ENCODE peak calls at places on chromosomes 4 and X, in eight cellular contexts. One of them, this sample, is unnamed.

GRCh38 chrX:41922125-41922521 is 1.2 kb downstream of the CASK start:
- DNase-seq in adrenal gland: no peak
- DNase-seq in HFF-Myc: no peak
- DNase-seq in fibroblast of lung: peak; percentile 39
- DNase-seq in uterus: no peak
- DNase-seq in AG10803: peak; percentile 17
- DNase-seq in fibroblast of pulmonary artery: peak; percentile 31
- DNase-seq in right lobe of liver: no peak
- DNase-seq in this sample: no peak

GRCh38 chr4:3646280-3646679 is 114.1 kb upstream of the LRPAP1 start:
- DNase-seq in HFF-Myc: no peak
- DNase-seq in AG10803: no peak
- DNase-seq in adrenal gland: no peak
- DNase-seq in right lobe of liver: no peak
- DNase-seq in fibroblast of lung: no peak
- DNase-seq in fibroblast of pulmonary artery: no peak
- DNase-seq in uterus: no peak
- DNase-seq in this sample: no peak

GRCh38 chr4:76755756-76756155 is 142.2 kb downstream of the SOWAHB start:
- DNase-seq in adrenal gland: no peak
- DNase-seq in uterus: no peak
- DNase-seq in AG10803: peak; percentile 61
- DNase-seq in right lobe of liver: no peak
- DNase-seq in fibroblast of pulmonary artery: no peak
- DNase-seq in fibroblast of lung: peak; percentile 57
- DNase-seq in HFF-Myc: no peak
- DNase-seq in this sample: no peak

GRCh38 chr4:156293657-156294297 is 340.1 kb upstream of the CTSO start:
- DNase-seq in AG10803: peak; percentile 59
- DNase-seq in adrenal gland: no peak
- DNase-seq in uterus: no peak
- DNase-seq in HFF-Myc: peak; percentile 42
- DNase-seq in fibroblast of lung: peak; percentile 94
- DNase-seq in right lobe of liver: no peak
- DNase-seq in fibroblast of pulmonary artery: peak; percentile 93
- DNase-seq in this sample: peak; percentile 7

GRCh38 chrX:97637289-97637688 is 753.6 kb downstream of the RPA4 start:
- DNase-seq in AG10803: peak; percentile 0
- DNase-seq in fibroblast of lung: no peak
- DNase-seq in fibroblast of pulmonary artery: no peak
- DNase-seq in HFF-Myc: no peak
- DNase-seq in uterus: no peak
- DNase-seq in adrenal gland: no peak
- DNase-seq in right lobe of liver: no peak
- DNase-seq in this sample: no peak

GRCh38 chrX:139898334-139898733 is 34.5 kb downstream of the ATP11C start:
- DNase-seq in HFF-Myc: no peak
- DNase-seq in adrenal gland: no peak
- DNase-seq in right lobe of liver: no peak
- DNase-seq in fibroblast of pulmonary artery: no peak
- DNase-seq in AG10803: no peak
- DNase-seq in fibroblast of lung: no peak
- DNase-seq in uterus: no peak
- DNase-seq in this sample: no peak

GRCh38 chr4:152967942-152968341 is 31.8 kb downstream of the FHDC1 start:
- DNase-seq in adrenal gland: no peak
- DNase-seq in uterus: no peak
- DNase-seq in AG10803: no peak
- DNase-seq in fibroblast of pulmonary artery: no peak
- DNase-seq in fibroblast of lung: no peak
- DNase-seq in HFF-Myc: no peak
- DNase-seq in right lobe of liver: no peak
- DNase-seq in this sample: no peak

GRCh38 chr4:75821966-75822365 is 80.3 kb downstream of the PPEF2 start:
- DNase-seq in HFF-Myc: no peak
- DNase-seq in right lobe of liver: no peak
- DNase-seq in AG10803: peak; percentile 58
- DNase-seq in fibroblast of lung: peak; percentile 69
- DNase-seq in fibroblast of pulmonary artery: peak; percentile 19
- DNase-seq in adrenal gland: no peak
- DNase-seq in uterus: no peak
- DNase-seq in this sample: no peak

GRCh38 chr4:11416767-11417113 is 12.0 kb downstream of the HS3ST1 start:
- DNase-seq in fibroblast of pulmonary artery: peak; percentile 93
- DNase-seq in uterus: no peak
- DNase-seq in fibroblast of lung: no peak
- DNase-seq in adrenal gland: no peak
- DNase-seq in AG10803: no peak
- DNase-seq in HFF-Myc: no peak
- DNase-seq in right lobe of liver: no peak
- DNase-seq in this sample: no peak

GRCh38 chr4:145839151-145839550 is 99.5 kb downstream of the ZNF827 start:
- DNase-seq in HFF-Myc: no peak
- DNase-seq in uterus: no peak
- DNase-seq in adrenal gland: no peak
- DNase-seq in right lobe of liver: no peak
- DNase-seq in fibroblast of pulmonary artery: no peak
- DNase-seq in fibroblast of lung: peak; percentile 83
- DNase-seq in AG10803: no peak
- DNase-seq in this sample: no peak

GRCh38 chr4:71473541-71474240 is 134.9 kb downstream of the SLC4A4 start:
- DNase-seq in fibroblast of lung: peak; percentile 14
- DNase-seq in fibroblast of pulmonary artery: no peak
- DNase-seq in HFF-Myc: no peak
- DNase-seq in uterus: no peak
- DNase-seq in right lobe of liver: no peak
- DNase-seq in adrenal gland: no peak
- DNase-seq in AG10803: peak; percentile 43
- DNase-seq in this sample: no peak

GRCh38 chrX:40176256-40176978 is 78.7 kb upstream of the BCOR start:
- DNase-seq in uterus: peak; percentile 47
- DNase-seq in AG10803: no peak
- DNase-seq in HFF-Myc: no peak
- DNase-seq in fibroblast of pulmonary artery: peak; percentile 28
- DNase-seq in fibroblast of lung: peak; percentile 32
- DNase-seq in right lobe of liver: peak; percentile 74
- DNase-seq in adrenal gland: peak; percentile 74
- DNase-seq in this sample: no peak

GRCh38 chrX:155612312-155613224 is at the start of gene TMLHE:
- DNase-seq in HFF-Myc: no peak
- DNase-seq in uterus: peak; percentile 41
- DNase-seq in fibroblast of pulmonary artery: peak; percentile 59
- DNase-seq in AG10803: peak; percentile 57
- DNase-seq in adrenal gland: peak; percentile 68
- DNase-seq in right lobe of liver: peak; percentile 80
- DNase-seq in fibroblast of lung: peak; percentile 57
- DNase-seq in this sample: peak; percentile 13

GRCh38 chr4:86942185-86942666 is 7.4 kb downstream of the AFF1 start:
- DNase-seq in right lobe of liver: no peak
- DNase-seq in HFF-Myc: no peak
- DNase-seq in adrenal gland: no peak
- DNase-seq in fibroblast of lung: peak; percentile 73
- DNase-seq in uterus: no peak
- DNase-seq in fibroblast of pulmonary artery: peak; percentile 62
- DNase-seq in AG10803: no peak
- DNase-seq in this sample: no peak

GRCh38 chr4:161629694-161630441 is 533.9 kb downstream of the FSTL5 start:
- DNase-seq in fibroblast of pulmonary artery: no peak
- DNase-seq in right lobe of liver: no peak
- DNase-seq in uterus: no peak
- DNase-seq in AG10803: no peak
- DNase-seq in adrenal gland: no peak
- DNase-seq in fibroblast of lung: peak; percentile 18
- DNase-seq in HFF-Myc: peak; percentile 27
- DNase-seq in this sample: peak; percentile 16

DNA sequence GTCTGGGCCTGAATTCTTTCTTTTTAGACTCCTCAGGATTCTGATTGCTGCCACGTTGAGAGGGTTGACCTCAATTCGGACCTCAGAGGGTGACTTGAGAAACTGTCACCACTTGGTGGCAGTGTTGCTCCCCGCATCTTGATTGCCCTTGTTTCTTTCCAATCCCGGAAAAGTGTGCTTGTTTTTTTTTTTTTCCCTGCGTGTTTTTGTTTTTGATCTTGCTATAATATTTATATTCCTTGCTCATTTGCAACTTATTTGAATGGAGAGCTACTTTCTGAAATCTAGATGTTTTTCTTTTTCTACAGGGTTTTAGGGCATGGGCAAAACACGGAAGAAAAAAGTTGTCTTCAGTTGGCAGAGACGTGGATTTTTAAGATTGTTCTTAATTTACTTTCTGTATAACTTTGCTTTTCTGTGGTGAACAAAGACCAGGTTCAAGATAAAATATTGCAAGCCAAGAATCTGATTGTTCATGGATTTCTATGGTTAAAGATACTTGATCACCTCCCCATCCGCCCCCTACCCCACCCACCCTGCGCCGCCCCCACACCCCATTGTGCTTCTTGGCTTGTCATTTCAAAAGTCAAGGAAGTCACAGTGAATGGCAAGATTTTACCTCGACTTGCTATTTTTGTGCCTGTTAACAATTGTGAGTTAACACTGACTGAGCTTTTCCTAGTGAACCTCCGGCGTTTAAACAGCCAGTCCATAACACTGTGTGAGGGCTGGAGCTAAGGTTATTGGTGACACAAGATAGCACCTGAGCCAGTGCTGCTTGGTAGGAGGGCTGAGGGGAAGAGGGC is 102.1 kb downstream of the PTTG2 start:
- DNase-seq in uterus: peak; percentile 87
- DNase-seq in fibroblast of lung: peak; percentile 57
- DNase-seq in fibroblast of pulmonary artery: peak; percentile 91
- DNase-seq in HFF-Myc: peak; percentile 66
- DNase-seq in AG10803: peak; percentile 72
- DNase-seq in adrenal gland: peak; percentile 81
- DNase-seq in right lobe of liver: peak; percentile 62
- DNase-seq in this sample: no peak
- H3K4me3 ChIP-seq in uterus: peak overlapping the region; percentile 33
- H3K4me3 ChIP-seq in fibroblast of lung: peak overlapping the region; percentile 47
- H3K4me3 ChIP-seq in fibroblast of pulmonary artery: peak overlapping the region; percentile 15
- H3K4me3 ChIP-seq in HFF-Myc: no peak overlapping the region
- H3K4me3 ChIP-seq in AG10803: peak overlapping the region; percentile 55
- H3K4me3 ChIP-seq in adrenal gland: no peak overlapping the region
- H3K4me3 ChIP-seq in right lobe of liver: peak overlapping the region; percentile 48
- H3K4me3 ChIP-seq in this sample: no peak overlapping the region

GRCh38 chr4:107736924-107737448 is 17.0 kb upstream of the PAPSS1 start:
- DNase-seq in HFF-Myc: no peak
- DNase-seq in adrenal gland: no peak
- DNase-seq in uterus: no peak
- DNase-seq in fibroblast of lung: peak; percentile 47
- DNase-seq in fibroblast of pulmonary artery: peak; percentile 75
- DNase-seq in right lobe of liver: no peak
- DNase-seq in AG10803: peak; percentile 62
- DNase-seq in this sample: no peak

GRCh38 chr4:107734120-107734519 is 14.1 kb upstream of the PAPSS1 start:
- DNase-seq in AG10803: no peak
- DNase-seq in fibroblast of lung: no peak
- DNase-seq in HFF-Myc: no peak
- DNase-seq in uterus: no peak
- DNase-seq in fibroblast of pulmonary artery: no peak
- DNase-seq in adrenal gland: no peak
- DNase-seq in right lobe of liver: no peak
- DNase-seq in this sample: no peak

GRCh38 chr4:107736037-107736436 is 16.0 kb upstream of the PAPSS1 start:
- DNase-seq in AG10803: no peak
- DNase-seq in HFF-Myc: no peak
- DNase-seq in uterus: no peak
- DNase-seq in adrenal gland: no peak
- DNase-seq in fibroblast of lung: no peak
- DNase-seq in right lobe of liver: no peak
- DNase-seq in fibroblast of pulmonary artery: no peak
- DNase-seq in this sample: no peak

GRCh38 chr4:107740381-107740780 is 20.3 kb upstream of the PAPSS1 start:
- DNase-seq in adrenal gland: no peak
- DNase-seq in HFF-Myc: no peak
- DNase-seq in fibroblast of lung: peak; percentile 11
- DNase-seq in AG10803: peak; percentile 9
- DNase-seq in uterus: no peak
- DNase-seq in fibroblast of pulmonary artery: peak; percentile 57
- DNase-seq in right lobe of liver: no peak
- DNase-seq in this sample: no peak

GRCh38 chr4:107737470-107737869 is 17.4 kb upstream of the PAPSS1 start:
- DNase-seq in adrenal gland: no peak
- DNase-seq in AG10803: no peak
- DNase-seq in uterus: no peak
- DNase-seq in HFF-Myc: no peak
- DNase-seq in right lobe of liver: no peak
- DNase-seq in fibroblast of lung: no peak
- DNase-seq in fibroblast of pulmonary artery: no peak
- DNase-seq in this sample: no peak
- TF ChIP-seq CTCF in adrenal gland: no peak
- TF ChIP-seq CTCF in AG10803: no peak
- TF ChIP-seq CTCF in uterus: no peak
- TF ChIP-seq CTCF in HFF-Myc: no peak
- TF ChIP-seq CTCF in right lobe of liver: no peak
- TF ChIP-seq CTCF in fibroblast of lung: no peak
- TF ChIP-seq CTCF in fibroblast of pulmonary artery: no peak
- TF ChIP-seq CTCF in this sample: no peak

GRCh38 chr4:139018971-139019758 is 3.6 kb downstream of the NOCT start:
- DNase-seq in uterus: no peak
- DNase-seq in right lobe of liver: no peak
- DNase-seq in adrenal gland: no peak
- DNase-seq in HFF-Myc: peak; percentile 90
- DNase-seq in AG10803: peak; percentile 92
- DNase-seq in fibroblast of lung: peak; percentile 74
- DNase-seq in fibroblast of pulmonary artery: no peak
- DNase-seq in this sample: peak; percentile 39
- H3K4me3 ChIP-seq in uterus: no peak overlapping the region
- H3K4me3 ChIP-seq in right lobe of liver: no peak overlapping the region
- H3K4me3 ChIP-seq in adrenal gland: no peak overlapping the region
- H3K4me3 ChIP-seq in HFF-Myc: peak overlapping the region; percentile 89
- H3K4me3 ChIP-seq in AG10803: peak overlapping the region; percentile 21
- H3K4me3 ChIP-seq in fibroblast of lung: peak overlapping the region; percentile 39
- H3K4me3 ChIP-seq in fibroblast of pulmonary artery: no peak overlapping the region
- H3K4me3 ChIP-seq in this sample: no peak overlapping the region

GRCh38 chr4:18533262-18533775 is 511.8 kb upstream of the LCORL start:
- DNase-seq in uterus: no peak
- DNase-seq in HFF-Myc: no peak
- DNase-seq in fibroblast of lung: no peak
- DNase-seq in right lobe of liver: no peak
- DNase-seq in AG10803: no peak
- DNase-seq in fibroblast of pulmonary artery: no peak
- DNase-seq in adrenal gland: no peak
- DNase-seq in this sample: no peak

GRCh38 chr4:18538121-18538520 is 516.6 kb upstream of the LCORL start:
- DNase-seq in uterus: no peak
- DNase-seq in fibroblast of pulmonary artery: no peak
- DNase-seq in fibroblast of lung: no peak
- DNase-seq in AG10803: no peak
- DNase-seq in HFF-Myc: no peak
- DNase-seq in adrenal gland: no peak
- DNase-seq in right lobe of liver: no peak
- DNase-seq in this sample: no peak

GRCh38 chr4:18540349-18540748 is 518.8 kb upstream of the LCORL start:
- DNase-seq in right lobe of liver: no peak
- DNase-seq in adrenal gland: no peak
- DNase-seq in AG10803: no peak
- DNase-seq in fibroblast of lung: no peak
- DNase-seq in HFF-Myc: no peak
- DNase-seq in uterus: no peak
- DNase-seq in fibroblast of pulmonary artery: no peak
- DNase-seq in this sample: no peak

GRCh38 chr4:18535948-18536347 is 514.4 kb upstream of the LCORL start:
- DNase-seq in fibroblast of pulmonary artery: no peak
- DNase-seq in uterus: no peak
- DNase-seq in HFF-Myc: no peak
- DNase-seq in adrenal gland: no peak
- DNase-seq in AG10803: no peak
- DNase-seq in right lobe of liver: no peak
- DNase-seq in fibroblast of lung: no peak
- DNase-seq in this sample: no peak

GRCh38 chr4:18536420-18536819 is 514.9 kb upstream of the LCORL start:
- DNase-seq in right lobe of liver: no peak
- DNase-seq in adrenal gland: no peak
- DNase-seq in HFF-Myc: no peak
- DNase-seq in uterus: no peak
- DNase-seq in fibroblast of lung: no peak
- DNase-seq in AG10803: no peak
- DNase-seq in fibroblast of pulmonary artery: no peak
- DNase-seq in this sample: no peak
- TF ChIP-seq CTCF in right lobe of liver: no peak
- TF ChIP-seq CTCF in adrenal gland: no peak
- TF ChIP-seq CTCF in HFF-Myc: no peak
- TF ChIP-seq CTCF in uterus: no peak
- TF ChIP-seq CTCF in fibroblast of lung: no peak
- TF ChIP-seq CTCF in AG10803: no peak
- TF ChIP-seq CTCF in fibroblast of pulmonary artery: no peak
- TF ChIP-seq CTCF in this sample: no peak